ENCODE peak calls at places on chromosomes 12 and 14, in six cellular contexts. L is dorsolateral prefrontal cortex, N is brain microvascular endothelial cell, X is adrenal gland, U is thyroid gland, W is keratinocyte. T is an unnamed sample.

GRCh38 chr12:105084251-105085250 is at the start of gene ALDH1L2:
- DNase-seq in L (peak), N (peak), X (peak), W (no peak), U (peak), T (peak)

GRCh38 chr14:90140298-90140955 is 78.6 kb downstream of the KCNK13 start:
- DNase-seq in U (no peak), W (no peak), N (peak), L (no peak), X (no peak), T (peak)

GRCh38 chr12:15532364-15532977 is 210.2 kb downstream of the PTPRO start:
- DNase-seq in W (no peak), L (no peak), U (peak), X (no peak), N (peak), T (peak)

GRCh38 chr14:101784631-101785030 is 23.1 kb downstream of the PPP2R5C start:
- DNase-seq in X (no peak), U (no peak), L (no peak), N (no peak), W (no peak), T (no peak)

GRCh38 chr14:102046337-102047278 is 40.2 kb downstream of the HSP90AA1 start:
- DNase-seq in N (no peak), W (no peak), U (peak), X (peak), L (peak), T (peak)

GRCh38 chr14:38553586-38553985 is 297.7 kb upstream of the CLEC14A start:
- DNase-seq in L (no peak), N (no peak), U (no peak), X (no peak), W (no peak), T (no peak)

GRCh38 chr14:85596562-85596961 is 66.6 kb downstream of the FLRT2 start:
- DNase-seq in N (no peak), L (no peak), W (no peak), X (no peak), U (no peak), T (no peak)

GRCh38 chr12:101806280-101806679 is 24.5 kb downstream of the GNPTAB start:
- DNase-seq in U (no peak), N (no peak), W (no peak), X (no peak), L (no peak), T (no peak)

GRCh38 chr14:34817768-34818167 is 57.4 kb downstream of the BAZ1A start:
- DNase-seq in X (no peak), N (no peak), L (no peak), U (no peak), W (no peak), T (no peak)

GRCh38 chr12:11650697-11651281 is 1.3 kb downstream of the ETV6 start:
- DNase-seq in L (no peak), W (no peak), X (no peak), N (peak), U (no peak), T (no peak)

GRCh38 chr14:71695603-71696350 is 236.5 kb upstream of the RGS6 start:
- DNase-seq in N (no peak), W (no peak), L (no peak), X (no peak), U (no peak), T (no peak)

GRCh38 chr12:76866726-76867125 is 12.1 kb downstream of the CSRP2 start:
- DNase-seq in W (no peak), N (peak), U (peak), L (no peak), X (no peak), T (no peak)

GRCh38 chr14:99968931-99969330 is 96.3 kb upstream of the EVL start:
- DNase-seq in U (no peak), X (no peak), L (no peak), W (no peak), N (no peak), T (no peak)

GRCh38 chr14:96143906-96144305 is 60.7 kb upstream of the BDKRB2 start:
- DNase-seq in N (no peak), L (no peak), U (no peak), W (no peak), X (no peak), T (no peak)

GRCh38 chr14:21307641-21308040 is 27.8 kb downstream of the RPGRIP1 start:
- DNase-seq in N (no peak), U (no peak), X (no peak), W (no peak), L (no peak), T (no peak)

GRCh38 chr14:21734457-21735074 is 60.9 kb upstream of the OR4E1 start:
- DNase-seq in U (no peak), X (no peak), W (no peak), N (peak), L (no peak), T (peak)

GRCh38 chr14:76761198-76761848 is at the start of gene VASH1:
- DNase-seq in N (peak), W (no peak), U (peak), L (peak), X (peak), T (peak)

DNA sequence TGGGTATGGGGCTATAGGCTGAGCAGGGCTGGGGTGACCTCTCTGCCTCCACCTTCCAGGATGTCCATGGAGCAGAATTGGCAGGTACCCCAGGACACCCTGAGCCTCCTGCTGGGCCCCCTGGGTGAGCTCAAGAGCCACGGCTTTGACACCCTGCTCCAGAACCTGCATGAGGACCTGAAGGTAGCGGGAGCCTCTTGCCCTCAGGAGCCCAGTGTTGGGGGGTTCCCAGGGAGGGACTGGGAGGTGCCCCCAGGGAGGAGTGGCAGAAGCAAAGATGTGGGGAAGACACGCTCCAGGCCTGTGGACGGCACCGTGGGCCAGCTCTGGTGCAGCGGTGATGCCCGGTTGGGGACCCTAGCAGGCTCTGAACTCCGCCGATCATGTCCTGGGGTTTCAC is 8.3 kb downstream of the TNFAIP2 start:
- DNase-seq in U (no peak), X (no peak), N (no peak), L (no peak), W (no peak), T (no peak)
- TF ChIP-seq CTCF in U (no peak), X (no peak), N (no peak), L (no peak), W (no peak), T (no peak)

GRCh38 chr12:78096909-78097597 is 266.4 kb downstream of the NAV3 start:
- DNase-seq in N (peak), L (no peak), U (no peak), X (peak), W (no peak), T (no peak)
- TF ChIP-seq CTCF in N (peak), L (peak), U (no peak), X (no peak), W (no peak), T (no peak)

GRCh38 chr12:29426516-29426915 is 45.5 kb upstream of the ERGIC2 start:
- DNase-seq in W (no peak), U (no peak), L (no peak), N (no peak), X (no peak), T (no peak)

GRCh38 chr12:29429999-29430698 is 49.2 kb upstream of the ERGIC2 start:
- DNase-seq in W (peak), L (no peak), N (no peak), X (no peak), U (no peak), T (peak)

GRCh38 chr12:29428630-29429029 is 47.7 kb upstream of the ERGIC2 start:
- DNase-seq in N (peak), U (no peak), W (peak), L (no peak), X (no peak), T (peak)

GRCh38 chr12:29425722-29426121 is 44.8 kb upstream of the ERGIC2 start:
- DNase-seq in W (no peak), L (no peak), N (no peak), X (no peak), U (no peak), T (no peak)

DNA sequence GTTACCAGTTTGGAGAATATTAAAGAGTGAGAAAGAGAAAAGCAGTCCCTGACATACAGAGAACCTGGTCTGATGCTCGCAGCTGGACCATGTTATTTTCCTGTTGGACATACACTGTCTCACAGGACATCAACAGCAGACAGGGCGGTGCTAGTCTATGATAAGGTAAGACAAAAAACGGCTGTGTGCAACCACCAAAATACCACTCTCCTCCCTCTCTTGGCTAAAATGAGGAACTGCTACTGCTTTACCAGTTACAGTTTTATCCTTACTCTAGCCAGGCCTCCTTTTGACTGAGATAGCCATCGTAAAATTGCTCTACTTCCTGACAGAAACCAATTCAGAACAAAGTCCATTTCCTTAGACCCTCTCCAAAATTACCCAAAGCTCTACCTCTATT is 47.0 kb upstream of the ERGIC2 start:
- DNase-seq in W (no peak), X (no peak), N (no peak), U (no peak), L (no peak), T (no peak)
- TF ChIP-seq CTCF in W (no peak), X (no peak), N (no peak), U (no peak), L (no peak), T (no peak)

GRCh38 chr12:75563351-75563750 is 51.9 kb upstream of the KRR1 start:
- DNase-seq in X (no peak), N (no peak), L (no peak), W (no peak), U (no peak), T (no peak)

GRCh38 chr12:75565795-75566194 is 54.4 kb upstream of the KRR1 start:
- DNase-seq in U (no peak), W (no peak), X (no peak), L (no peak), N (no peak), T (no peak)

GRCh38 chr12:75561921-75562320 is 50.5 kb upstream of the KRR1 start:
- DNase-seq in L (no peak), U (no peak), N (no peak), X (no peak), W (no peak), T (no peak)

GRCh38 chr12:75564398-75564797 is 53.0 kb upstream of the KRR1 start:
- DNase-seq in W (no peak), N (no peak), U (peak), X (no peak), L (no peak), T (no peak)

DNA sequence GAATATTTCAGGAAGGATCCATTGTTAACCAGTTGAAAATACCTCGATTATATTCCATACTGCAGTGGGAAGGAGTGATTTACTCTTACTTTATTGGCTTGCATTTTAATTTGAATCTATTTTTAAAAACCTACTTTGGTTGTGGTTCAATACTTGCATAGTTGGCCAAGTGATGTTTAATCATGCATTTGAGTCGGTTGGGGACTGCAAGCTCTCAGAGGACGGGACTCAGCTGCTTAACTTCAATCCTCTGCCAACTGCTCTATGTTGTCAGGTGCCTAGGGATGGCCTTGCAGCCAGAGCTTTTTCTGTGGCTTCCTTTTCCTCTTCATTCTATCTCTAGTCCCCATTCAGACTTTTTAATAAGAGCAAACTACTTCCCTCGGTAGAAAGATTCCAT is 53.4 kb upstream of the KRR1 start:
- DNase-seq in U (no peak), X (no peak), N (no peak), W (no peak), L (no peak), T (no peak)
- TF ChIP-seq CTCF in U (no peak), X (no peak), N (no peak), W (no peak), L (no peak), T (no peak)

GRCh38 chr12:121023799-121024198 is 7.5 kb upstream of the C12orf43 start:
- DNase-seq in X (no peak), L (no peak), W (no peak), N (no peak), U (no peak), T (no peak)
- TF ChIP-seq CTCF in X (no peak), L (no peak), W (no peak), N (no peak), U (no peak), T (no peak)

GRCh38 chr12:47902131-47902639 is 2.6 kb downstream of the VDR start:
- DNase-seq in U (no peak), W (no peak), X (no peak), L (no peak), N (no peak), T (no peak)

GRCh38 chr12:47903927-47904646 is 707 bp downstream of the VDR start:
- DNase-seq in L (no peak), U (peak), X (peak), W (no peak), N (peak), T (peak)

GRCh38 chr12:47905313-47905730 is 528 bp upstream of the VDR start:
- DNase-seq in N (no peak), X (peak), U (peak), W (no peak), L (no peak), T (peak)

GRCh38 chr12:47903151-47903611 is 1.6 kb downstream of the VDR start:
- DNase-seq in W (no peak), U (peak), N (peak), L (no peak), X (peak), T (no peak)

GRCh38 chr12:47904647-47905312 is at the start of gene VDR:
- DNase-seq in U (peak), X (peak), N (peak), L (no peak), W (no peak), T (peak)
- TF ChIP-seq CTCF in U (no peak), X (peak), N (peak), L (no peak), W (peak), T (peak)

GRCh38 chr14:91714805-91715204 is 17.1 kb downstream of the CATSPERB start:
- DNase-seq in N (no peak), X (no peak), L (no peak), W (no peak), U (no peak), T (no peak)
- TF ChIP-seq CTCF in N (no peak), X (no peak), L (no peak), W (no peak), U (no peak), T (no peak)